ENCODE peak calls at places on chromosome 19, in six cellular contexts. P is NCI-H1092; L is stimulated activated CD4-positive, alpha-beta T cell treated with anti-CD3 and anti-CD28 coated beads, Interleukin-4, amount 100 ng/mL, for 48 hours; M is stimulated activated naive CD8-positive, alpha-beta T cell treated with anti-CD3 and anti-CD28 coated beads, Interleukin-15, amount 100 ng/mL, for 72 hours; H is cerebellum; I is G401. E is an unnamed sample.

GRCh38 chr19:558770-559439 is 13.5 kb upstream of the BSG start:
- DNase-seq in H (no peak), I (no peak), P (no peak), L (no peak), M (no peak), E (no peak)

GRCh38 chr19:13014101-13014920 is 19.0 kb downstream of the NFIX start:
- DNase-seq in L (no peak), M (no peak), H (no peak), P (no peak), I (peak), E (no peak)

GRCh38 chr19:46720516-46721239 is 3.8 kb upstream of the PRKD2 start:
- DNase-seq in I (no peak), H (no peak), P (no peak), L (no peak), M (no peak), E (no peak)

GRCh38 chr19:17209126-17210036 is 5.8 kb upstream of the USE1 start:
- DNase-seq in P (no peak), I (peak), M (no peak), H (no peak), L (peak), E (peak)

GRCh38 chr19:7636691-7637373 is at the start of gene STXBP2:
- DNase-seq in P (no peak), I (no peak), M (peak), L (peak), H (no peak), E (peak)

GRCh38 chr19:42066075-42066754 is 3.8 kb downstream of the GRIK5 start:
- DNase-seq in M (no peak), L (no peak), P (no peak), I (peak), H (peak), E (no peak)

GRCh38 chr19:46886546-46887239 is 25.9 kb downstream of the ARHGAP35 start:
- DNase-seq in L (no peak), P (no peak), M (no peak), H (no peak), I (no peak), E (no peak)

GRCh38 chr19:12723383-12723642 is 419 bp downstream of the TNPO2 start:
- DNase-seq in P (no peak), H (no peak), M (no peak), I (no peak), L (no peak), E (no peak)

GRCh38 chr19:52566588-52566987 is 3.5 kb upstream of the ZNF701 start:
- DNase-seq in M (no peak), L (no peak), P (no peak), I (no peak), H (no peak), E (no peak)

GRCh38 chr19:29841559-29842367 is 30.0 kb downstream of the CCNE1 start:
- DNase-seq in H (no peak), I (peak), P (no peak), M (no peak), L (no peak), E (no peak)

GRCh38 chr19:33388817-33389573 is 15.5 kb downstream of the CEBPG start:
- DNase-seq in I (no peak), M (no peak), H (peak), L (no peak), P (no peak), E (no peak)

GRCh38 chr19:47483200-47483599 is 819 bp downstream of the KPTN start:
- DNase-seq in H (no peak), L (no peak), M (no peak), P (no peak), I (no peak), E (no peak)

GRCh38 chr19:57406516-57407123 is 4.3 kb upstream of the ZNF17 start:
- DNase-seq in P (peak), I (peak), H (peak), L (peak), M (peak), E (peak)

GRCh38 chr19:13763300-13763699 is 1.0 kb upstream of the MRI1 start:
- DNase-seq in H (no peak), L (no peak), M (no peak), P (no peak), I (no peak), E (no peak)

GRCh38 chr19:40433391-40434216 is 7.8 kb upstream of the SERTAD1 start:
- DNase-seq in P (peak), H (peak), M (peak), I (peak), L (peak), E (peak)

GRCh38 chr19:19552811-19553210 is 14.7 kb downstream of the CILP2 start:
- DNase-seq in P (no peak), L (no peak), I (no peak), M (no peak), H (no peak), E (no peak)

GRCh38 chr19:12603714-12604113 is 6.9 kb downstream of the ZNF490 start:
- DNase-seq in I (no peak), M (peak), L (no peak), P (no peak), H (no peak), E (peak)

GRCh38 chr19:38848299-38849146 is 1.3 kb downstream of the HNRNPL start:
- DNase-seq in M (no peak), H (no peak), P (no peak), L (no peak), I (no peak), E (no peak)

GRCh38 chr19:38676023-38676877 is 28.8 kb downstream of the ACTN4 start:
- DNase-seq in P (no peak), L (no peak), H (no peak), M (no peak), I (no peak), E (no peak)

GRCh38 chr19:4391701-4392543 is 8.4 kb downstream of the SH3GL1 start:
- DNase-seq in H (no peak), L (no peak), I (no peak), P (no peak), M (no peak), E (no peak)

GRCh38 chr19:46631481-46631880 is 4.5 kb downstream of the GNG8 start:
- DNase-seq in L (no peak), P (no peak), M (no peak), H (no peak), I (no peak), E (no peak)

GRCh38 chr19:56189785-56190184 is 7.8 kb downstream of the ZSCAN5B start:
- DNase-seq in P (no peak), I (no peak), L (no peak), H (no peak), M (no peak), E (no peak)

GRCh38 chr19:48396010-48396870 is 2.8 kb downstream of the GRIN2D start:
- DNase-seq in H (no peak), L (no peak), P (no peak), M (no peak), I (no peak), E (no peak)

GRCh38 chr19:33290082-33290815 is 12.1 kb downstream of the CEBPA start:
- DNase-seq in M (no peak), P (no peak), L (no peak), I (no peak), H (no peak), E (no peak)

GRCh38 chr19:36210497-36210896 is 4.0 kb downstream of the ZNF565 start:
- DNase-seq in L (no peak), H (no peak), I (no peak), P (no peak), M (no peak), E (no peak)

GRCh38 chr19:6416658-6417405 is 7.8 kb downstream of the KHSRP start:
- DNase-seq in L (no peak), I (no peak), M (no peak), H (no peak), P (no peak), E (no peak)

GRCh38 chr19:5314012-5314906 is 26.4 kb downstream of the PTPRS start:
- DNase-seq in P (no peak), I (no peak), L (no peak), H (no peak), M (no peak), E (no peak)

GRCh38 chr19:56133858-56134654 is 7.0 kb upstream of the ZNF444 start:
- DNase-seq in L (no peak), P (no peak), I (no peak), M (no peak), H (no peak), E (peak)

GRCh38 chr19:32607479-32607878 is 26.5 kb downstream of the PDCD5 start:
- DNase-seq in P (no peak), H (no peak), I (no peak), M (no peak), L (no peak), E (no peak)

GRCh38 chr19:35518313-35518712 is 4.9 kb upstream of the DMKN start:
- DNase-seq in M (no peak), L (no peak), H (no peak), I (no peak), P (no peak), E (no peak)

GRCh38 chr19:2609389-2610116 is 92.9 kb downstream of the GNG7 start:
- DNase-seq in L (no peak), M (no peak), P (no peak), H (no peak), I (no peak), E (no peak)

GRCh38 chr19:17234911-17235617 is 9.0 kb downstream of the OCEL1 start:
- DNase-seq in P (peak), L (peak), M (peak), I (peak), H (peak), E (no peak)

GRCh38 chr19:50486823-50487515 is 10.3 kb upstream of the GARIN5A start:
- DNase-seq in P (no peak), M (peak), I (peak), H (no peak), L (peak), E (peak)